ENCODE peak calls at places on chromosomes 12 and 14, in nine cellular contexts. P is lung, R is tibial artery, G is H1, W is suprapubic skin, M is AG04450, C is progenitor cell of endocrine pancreas, S is thoracic aorta, Z is GM13976. Q is an unnamed sample.
A peak's percentile ranks its signal among the peaks of the same experiment; 100 is the strongest.

GRCh38 chr14:28763914-28764848 is 2.4 kb upstream of the FOXG1 start:
- DNase-seq in S (no peak), P (no peak), R (no peak), C (no peak), Z (no peak), M (no peak), W (no peak), G (no peak), Q (no peak)

GRCh38 chr14:29905549-29905948 is 22.1 kb downstream of the PRKD1 start:
- DNase-seq in Z (no peak), G (no peak), P (no peak), R (no peak), C (no peak), M (no peak), W (no peak), S (no peak), Q (no peak)

GRCh38 chr14:101368629-101369028 is 192.7 kb upstream of the DIO3 start:
- DNase-seq in G (no peak), P (no peak), S (no peak), W (no peak), M (no peak), C (no peak), R (no peak), Z (no peak), Q (no peak)

GRCh38 chr14:32821989-32822653 is 116.6 kb upstream of the NPAS3 start:
- DNase-seq in P (no peak), Z (no peak), C (no peak), W (no peak), G (no peak), S (no peak), R (no peak), M (peak; percentile 15), Q (no peak)

GRCh38 chr12:32331133-32331532 is 68.2 kb upstream of the FGD4 start:
- DNase-seq in R (no peak), C (no peak), P (no peak), W (no peak), M (peak; percentile 26), G (no peak), Z (no peak), S (no peak), Q (no peak)

GRCh38 chr14:55077155-55077554 is 25.7 kb downstream of the MAPK1IP1L start:
- DNase-seq in C (no peak), P (no peak), Z (no peak), R (no peak), M (no peak), G (no peak), S (no peak), W (no peak), Q (peak; percentile 27)

GRCh38 chr12:102956738-102957338 is 636 bp upstream of the ASCL1 start:
- DNase-seq in M (no peak), S (no peak), W (no peak), Z (no peak), C (no peak), P (no peak), G (no peak), R (no peak), Q (no peak)

GRCh38 chr12:71888521-71888920 is 49.0 kb downstream of the TBC1D15 start:
- DNase-seq in C (no peak), P (no peak), W (no peak), Z (no peak), S (no peak), G (no peak), M (no peak), R (no peak), Q (no peak)

GRCh38 chr12:14937689-14938088 is 648 bp downstream of the ERP27 start:
- DNase-seq in M (no peak), G (no peak), S (no peak), Z (no peak), C (no peak), W (no peak), R (no peak), P (no peak), Q (no peak)

GRCh38 chr12:3199551-3200031 is 122.4 kb downstream of the TSPAN9 start:
- DNase-seq in S (no peak), M (no peak), G (no peak), P (no peak), Z (no peak), W (no peak), R (no peak), C (peak; percentile 50), Q (no peak)

GRCh38 chr12:100518376-100518775 is 44.7 kb downstream of the NR1H4 start:
- DNase-seq in P (no peak), C (no peak), W (no peak), Z (no peak), R (no peak), S (no peak), G (no peak), M (no peak), Q (no peak)

GRCh38 chr12:54394281-54394719 is 9.8 kb upstream of the ZNF385A start:
- DNase-seq in W (no peak), S (no peak), C (no peak), R (no peak), G (no peak), Z (no peak), P (peak; percentile 64), M (no peak), Q (peak; percentile 49)

GRCh38 chr12:124480469-124481256 is 86.7 kb downstream of the NCOR2 start:
- DNase-seq in C (no peak), S (no peak), W (peak; percentile 77), G (no peak), P (no peak), R (no peak), M (no peak), Z (peak; percentile 89), Q (peak; percentile 86)

GRCh38 chr14:93838253-93838652 is 50.0 kb upstream of the PRIMA1 start:
- DNase-seq in C (no peak), P (no peak), Z (no peak), R (no peak), G (no peak), S (no peak), M (no peak), W (no peak), Q (no peak)

GRCh38 chr12:34290191-34290995 is 268.1 kb downstream of the ALG10 start:
- DNase-seq in Z (no peak), W (no peak), G (no peak), R (no peak), C (no peak), M (no peak), S (no peak), P (no peak), Q (no peak)

GRCh38 chr12:24034160-24034559 is 84.7 kb upstream of the SOX5 start:
- DNase-seq in R (no peak), S (no peak), W (no peak), M (no peak), C (no peak), G (no peak), P (no peak), Z (no peak), Q (no peak)

GRCh38 chr12:89157413-89157812 is 194.9 kb downstream of the DUSP6 start:
- DNase-seq in Z (no peak), R (no peak), P (no peak), S (no peak), C (no peak), M (no peak), W (no peak), G (no peak), Q (no peak)

DNA sequence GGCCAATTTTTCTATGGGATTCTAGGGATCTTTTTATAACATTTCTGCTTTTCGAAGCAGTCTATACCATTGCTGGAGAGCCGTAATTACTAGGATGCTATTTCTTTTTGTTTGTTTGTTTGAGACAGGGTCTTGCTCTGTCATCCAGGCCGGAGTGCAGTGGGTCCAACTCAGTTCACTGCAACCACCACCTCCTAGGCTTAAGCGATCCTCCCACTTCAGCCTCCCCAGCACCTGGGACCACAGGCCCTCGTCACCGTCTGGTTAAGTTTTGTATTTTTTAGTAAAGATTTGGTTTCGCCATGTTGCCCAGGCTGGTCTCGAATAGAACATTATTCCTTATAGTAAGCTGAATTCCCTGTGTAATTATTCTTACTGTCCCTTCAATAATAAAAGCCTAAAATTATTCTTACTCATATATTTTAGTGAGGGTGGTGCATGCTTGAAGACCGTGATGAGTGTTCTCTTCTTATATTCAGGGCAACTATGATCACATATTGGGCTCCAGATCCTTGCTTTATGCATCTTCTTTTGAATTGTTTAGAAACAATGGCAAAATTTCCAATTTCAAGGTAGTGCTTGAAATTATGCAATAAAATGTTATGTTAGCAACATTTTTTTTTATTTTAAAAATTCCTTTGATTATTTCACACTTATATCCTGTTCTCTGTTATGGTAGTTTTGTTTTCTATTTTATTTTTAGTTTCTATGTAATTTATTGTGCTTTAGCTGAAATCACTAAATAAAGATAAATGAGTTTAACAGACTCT is 66.2 kb downstream of the CRADD start:
- DNase-seq in P (no peak), Z (no peak), R (no peak), M (no peak), C (no peak), W (no peak), S (no peak), G (no peak), Q (no peak)
- TF ChIP-seq CTCF in P (no peak), Z (no peak), R (no peak), M (no peak), C (no peak), W (no peak), S (no peak), G (no peak), Q (no peak)

DNA sequence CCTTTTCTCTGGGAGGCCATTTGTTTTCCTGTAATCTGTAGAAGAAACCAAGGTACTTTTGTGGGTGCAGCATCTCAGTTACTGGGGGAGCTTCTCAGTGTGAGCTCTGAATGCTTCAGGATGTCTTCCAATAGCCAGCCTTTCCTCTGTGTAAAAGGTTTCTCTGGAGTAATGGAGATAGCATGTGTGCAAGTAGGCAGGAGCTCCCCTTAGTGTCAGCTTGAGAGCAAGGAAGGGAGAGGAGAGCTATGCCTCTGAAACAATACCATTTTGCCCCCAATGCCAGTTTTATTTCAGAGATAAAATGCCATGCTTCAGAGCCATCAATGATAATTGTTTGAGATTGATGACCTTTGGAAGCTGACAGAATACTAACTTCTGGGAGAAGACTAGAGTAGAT is 125.5 kb downstream of the CRADD start:
- DNase-seq in M (no peak), W (no peak), G (no peak), S (no peak), R (no peak), Z (no peak), P (no peak), C (no peak), Q (no peak)
- TF ChIP-seq CTCF in M (peak; percentile 51), W (no peak), G (peak; percentile 5), S (no peak), R (no peak), Z (no peak), P (no peak), C (no peak), Q (no peak)

GRCh38 chr14:39247256-39247655 is 13.5 kb downstream of the MIA2 start:
- DNase-seq in C (no peak), M (peak; percentile 78), R (no peak), G (no peak), S (no peak), P (no peak), Z (no peak), W (no peak), Q (no peak)

GRCh38 chr14:39246618-39247017 is 12.9 kb downstream of the MIA2 start:
- DNase-seq in S (no peak), R (no peak), G (no peak), P (no peak), M (no peak), W (no peak), C (no peak), Z (no peak), Q (no peak)

GRCh38 chr14:39251547-39251946 is 17.8 kb downstream of the MIA2 start:
- DNase-seq in G (no peak), Z (no peak), R (no peak), S (no peak), C (no peak), M (no peak), P (no peak), W (no peak), Q (no peak)
- TF ChIP-seq CTCF in G (no peak), Z (no peak), R (no peak), S (no peak), C (no peak), M (no peak), P (no peak), W (no peak), Q (no peak)

GRCh38 chr12:6730169-6730568 is 6.3 kb downstream of the COPS7A start:
- DNase-seq in Z (no peak), G (no peak), P (no peak), M (no peak), R (no peak), S (no peak), C (no peak), W (no peak), Q (no peak)
- TF ChIP-seq CTCF in Z (no peak), G (no peak), P (no peak), M (no peak), R (no peak), S (no peak), C (no peak), W (no peak), Q (no peak)